ENCODE peak calls at places on chromosomes 11 and 22, in seven cellular contexts. P, L, M, E, T, N and D are unnamed samples.

GRCh38 chr11:68033708-68034045 is 3.2 kb downstream of the NDUFS8 start:
- DNase-seq in P (no peak), L (no peak), M (no peak), E (no peak), T (no peak), N (no peak), D (no peak)

GRCh38 chr11:78230161-78230877 is 41.6 kb downstream of the USP35 start:
- DNase-seq in P (peak), L (no peak), M (no peak), E (no peak), T (peak), N (no peak), D (no peak)

GRCh38 chr22:30889268-30889995 is 79.1 kb downstream of the MORC2 start:
- DNase-seq in P (no peak), L (no peak), M (peak), E (no peak), T (no peak), N (no peak), D (no peak)

GRCh38 chr11:72203163-72203562 is 11.2 kb downstream of the FOLR1 start:
- DNase-seq in P (no peak), L (no peak), M (no peak), E (no peak), T (peak), N (no peak), D (no peak)

GRCh38 chr11:7252683-7253213 is 1.0 kb downstream of the SYT9 start:
- DNase-seq in P (no peak), L (no peak), M (no peak), E (no peak), T (no peak), N (no peak), D (no peak)

GRCh38 chr11:95968585-95968984 is 44.7 kb upstream of the MTMR2 start:
- DNase-seq in P (no peak), L (no peak), M (no peak), E (no peak), T (peak), N (peak), D (no peak)

GRCh38 chr22:23549198-23549595 is 30.9 kb downstream of the IGLL1 start:
- DNase-seq in P (no peak), L (no peak), M (no peak), E (no peak), T (no peak), N (no peak), D (no peak)

GRCh38 chr22:50201191-50202129 is 649 bp downstream of the SELENOO start:
- DNase-seq in P (no peak), L (no peak), M (no peak), E (no peak), T (no peak), N (no peak), D (no peak)

GRCh38 chr11:104944080-104944479 is 24.3 kb downstream of the CASP4 start:
- DNase-seq in P (no peak), L (no peak), M (no peak), E (no peak), T (no peak), N (no peak), D (no peak)

GRCh38 chr11:70697701-70698100 is 299.4 kb downstream of the CTTN start:
- DNase-seq in P (no peak), L (no peak), M (peak), E (no peak), T (no peak), N (no peak), D (no peak)

GRCh38 chr11:108786281-108786990 is 121.6 kb downstream of the DDX10 start:
- DNase-seq in P (no peak), L (no peak), M (no peak), E (no peak), T (peak), N (no peak), D (no peak)

GRCh38 chr11:12430912-12431311 is 53.5 kb downstream of the PARVA start:
- DNase-seq in P (peak), L (no peak), M (no peak), E (no peak), T (peak), N (peak), D (peak)

GRCh38 chr11:93329936-93330445 is 551 bp upstream of the DEUP1 start:
- DNase-seq in P (no peak), L (peak), M (no peak), E (no peak), T (no peak), N (no peak), D (no peak)

GRCh38 chr11:4467811-4468606 is 14.4 kb upstream of the OR52K1 start:
- DNase-seq in P (no peak), L (no peak), M (no peak), E (no peak), T (no peak), N (no peak), D (no peak)

GRCh38 chr11:130120045-130120444 is 39.5 kb upstream of the ST14 start:
- DNase-seq in P (no peak), L (no peak), M (no peak), E (no peak), T (no peak), N (no peak), D (no peak)

GRCh38 chr11:9344046-9344680 is 29.8 kb upstream of the TMEM41B start:
- DNase-seq in P (no peak), L (no peak), M (no peak), E (no peak), T (no peak), N (no peak), D (no peak)